ENCODE peak calls at places on chromosome 2, in four cellular contexts. One of them, this sample, is unnamed.

GRCh38 chr2:135790423-135790822 is 46.6 kb downstream of the LCT start:
- DNase-seq in GM23248: no peak
- DNase-seq in activated effector memory CD4-positive, alpha-beta T cell treated with anti-CD3 and anti-CD28 coated beads, Interleukin-2, amount 50 U/mL, for 16 hours: no peak
- DNase-seq in effector memory CD8-positive, alpha-beta T cell: no peak
- DNase-seq in this sample: no peak

GRCh38 chr2:126527836-126528490 is 128.0 kb upstream of the GYPC start:
- DNase-seq in GM23248: peak; percentile 63
- DNase-seq in activated effector memory CD4-positive, alpha-beta T cell treated with anti-CD3 and anti-CD28 coated beads, Interleukin-2, amount 50 U/mL, for 16 hours: peak; percentile 85
- DNase-seq in effector memory CD8-positive, alpha-beta T cell: peak; percentile 65
- DNase-seq in this sample: peak; percentile 55

GRCh38 chr2:165109915-165110314 is 93.9 kb downstream of the SCN3A start:
- DNase-seq in GM23248: no peak
- DNase-seq in activated effector memory CD4-positive, alpha-beta T cell treated with anti-CD3 and anti-CD28 coated beads, Interleukin-2, amount 50 U/mL, for 16 hours: no peak
- DNase-seq in effector memory CD8-positive, alpha-beta T cell: no peak
- DNase-seq in this sample: no peak

GRCh38 chr2:227862741-227863588 is 8.5 kb upstream of the DAW1 start:
- DNase-seq in GM23248: peak; percentile 91
- DNase-seq in activated effector memory CD4-positive, alpha-beta T cell treated with anti-CD3 and anti-CD28 coated beads, Interleukin-2, amount 50 U/mL, for 16 hours: no peak
- DNase-seq in effector memory CD8-positive, alpha-beta T cell: no peak
- DNase-seq in this sample: no peak

GRCh38 chr2:152950125-152950524 is 231.7 kb downstream of the ARL6IP6 start:
- DNase-seq in GM23248: peak; percentile 60
- DNase-seq in activated effector memory CD4-positive, alpha-beta T cell treated with anti-CD3 and anti-CD28 coated beads, Interleukin-2, amount 50 U/mL, for 16 hours: no peak
- DNase-seq in effector memory CD8-positive, alpha-beta T cell: no peak
- DNase-seq in this sample: no peak

GRCh38 chr2:126392889-126393288 is 263.1 kb upstream of the GYPC start:
- DNase-seq in GM23248: no peak
- DNase-seq in activated effector memory CD4-positive, alpha-beta T cell treated with anti-CD3 and anti-CD28 coated beads, Interleukin-2, amount 50 U/mL, for 16 hours: no peak
- DNase-seq in effector memory CD8-positive, alpha-beta T cell: no peak
- DNase-seq in this sample: no peak

GRCh38 chr2:43370705-43371104 is 144.3 kb upstream of the ZFP36L2 start:
- DNase-seq in GM23248: no peak
- DNase-seq in activated effector memory CD4-positive, alpha-beta T cell treated with anti-CD3 and anti-CD28 coated beads, Interleukin-2, amount 50 U/mL, for 16 hours: no peak
- DNase-seq in effector memory CD8-positive, alpha-beta T cell: no peak
- DNase-seq in this sample: no peak

GRCh38 chr2:119579457-119580295 is 35.4 kb downstream of the CFAP221 start:
- DNase-seq in GM23248: no peak
- DNase-seq in activated effector memory CD4-positive, alpha-beta T cell treated with anti-CD3 and anti-CD28 coated beads, Interleukin-2, amount 50 U/mL, for 16 hours: no peak
- DNase-seq in effector memory CD8-positive, alpha-beta T cell: no peak
- DNase-seq in this sample: peak; percentile 71

GRCh38 chr2:238235331-238235732 is 4.5 kb downstream of the HES6 start:
- DNase-seq in GM23248: peak; percentile 46
- DNase-seq in activated effector memory CD4-positive, alpha-beta T cell treated with anti-CD3 and anti-CD28 coated beads, Interleukin-2, amount 50 U/mL, for 16 hours: peak; percentile 37
- DNase-seq in effector memory CD8-positive, alpha-beta T cell: no peak
- DNase-seq in this sample: no peak

GRCh38 chr2:34031097-34031496 is 432.0 kb upstream of the FAM98A start:
- DNase-seq in GM23248: no peak
- DNase-seq in activated effector memory CD4-positive, alpha-beta T cell treated with anti-CD3 and anti-CD28 coated beads, Interleukin-2, amount 50 U/mL, for 16 hours: no peak
- DNase-seq in effector memory CD8-positive, alpha-beta T cell: no peak
- DNase-seq in this sample: no peak

GRCh38 chr2:147382322-147382948 is 462.4 kb upstream of the ACVR2A start:
- DNase-seq in GM23248: no peak
- DNase-seq in activated effector memory CD4-positive, alpha-beta T cell treated with anti-CD3 and anti-CD28 coated beads, Interleukin-2, amount 50 U/mL, for 16 hours: no peak
- DNase-seq in effector memory CD8-positive, alpha-beta T cell: no peak
- DNase-seq in this sample: peak; percentile 39